ENCODE peak calls at places on chromosomes 12 and 14, in five cellular contexts. One of them, this sample, is unnamed.

GRCh38 chr12:80627773-80628172 is 79.7 kb upstream of the MYF6 start:
- DNase-seq in esophagus squamous epithelium: no peak
- DNase-seq in lower lobe of right lung: no peak
- DNase-seq in dorsolateral prefrontal cortex: no peak
- DNase-seq in body of pancreas: no peak
- DNase-seq in this sample: no peak

GRCh38 chr14:105865266-105865903 is 339.0 kb downstream of the TMEM121 start:
- DNase-seq in esophagus squamous epithelium: no peak
- DNase-seq in lower lobe of right lung: no peak
- DNase-seq in dorsolateral prefrontal cortex: no peak
- DNase-seq in body of pancreas: no peak
- DNase-seq in this sample: peak

GRCh38 chr12:53985358-53985899 is 483 bp downstream of the HOXC10 start:
- DNase-seq in esophagus squamous epithelium: no peak
- DNase-seq in lower lobe of right lung: no peak
- DNase-seq in dorsolateral prefrontal cortex: no peak
- DNase-seq in body of pancreas: no peak
- DNase-seq in this sample: no peak

GRCh38 chr12:21984375-21984774 is 43.1 kb upstream of the ABCC9 start:
- DNase-seq in esophagus squamous epithelium: no peak
- DNase-seq in lower lobe of right lung: no peak
- DNase-seq in dorsolateral prefrontal cortex: no peak
- DNase-seq in body of pancreas: no peak
- DNase-seq in this sample: no peak

GRCh38 chr12:71865166-71865713 is 25.7 kb downstream of the TBC1D15 start:
- DNase-seq in esophagus squamous epithelium: no peak
- DNase-seq in lower lobe of right lung: no peak
- DNase-seq in dorsolateral prefrontal cortex: no peak
- DNase-seq in body of pancreas: no peak
- DNase-seq in this sample: no peak

GRCh38 chr12:91053951-91054715 is 3.7 kb downstream of the KERA start:
- DNase-seq in esophagus squamous epithelium: no peak
- DNase-seq in lower lobe of right lung: no peak
- DNase-seq in dorsolateral prefrontal cortex: no peak
- DNase-seq in body of pancreas: no peak
- DNase-seq in this sample: no peak

GRCh38 chr12:45483571-45483970 is 245.9 kb upstream of the ARID2 start:
- DNase-seq in esophagus squamous epithelium: no peak
- DNase-seq in lower lobe of right lung: no peak
- DNase-seq in dorsolateral prefrontal cortex: no peak
- DNase-seq in body of pancreas: peak
- DNase-seq in this sample: no peak

GRCh38 chr12:11652351-11653040 is 3.0 kb downstream of the ETV6 start:
- DNase-seq in esophagus squamous epithelium: no peak
- DNase-seq in lower lobe of right lung: peak
- DNase-seq in dorsolateral prefrontal cortex: no peak
- DNase-seq in body of pancreas: no peak
- DNase-seq in this sample: no peak

GRCh38 chr12:130124605-130125244 is 37.5 kb upstream of the FZD10 start:
- DNase-seq in esophagus squamous epithelium: no peak
- DNase-seq in lower lobe of right lung: no peak
- DNase-seq in dorsolateral prefrontal cortex: no peak
- DNase-seq in body of pancreas: no peak
- DNase-seq in this sample: no peak

GRCh38 chr14:72783741-72784140 is 110.2 kb downstream of the DPF3 start:
- DNase-seq in esophagus squamous epithelium: no peak
- DNase-seq in lower lobe of right lung: no peak
- DNase-seq in dorsolateral prefrontal cortex: no peak
- DNase-seq in body of pancreas: no peak
- DNase-seq in this sample: no peak

GRCh38 chr14:78491015-78491414 is 320.8 kb downstream of the NRXN3 start:
- DNase-seq in esophagus squamous epithelium: no peak
- DNase-seq in lower lobe of right lung: no peak
- DNase-seq in dorsolateral prefrontal cortex: no peak
- DNase-seq in body of pancreas: no peak
- DNase-seq in this sample: no peak

GRCh38 chr12:124919646-124920352 is 5.3 kb upstream of the UBC start:
- DNase-seq in esophagus squamous epithelium: no peak
- DNase-seq in lower lobe of right lung: no peak
- DNase-seq in dorsolateral prefrontal cortex: no peak
- DNase-seq in body of pancreas: no peak
- DNase-seq in this sample: no peak

GRCh38 chr14:73879027-73879426 is 7.6 kb upstream of the ZNF410 start:
- DNase-seq in esophagus squamous epithelium: no peak
- DNase-seq in lower lobe of right lung: no peak
- DNase-seq in dorsolateral prefrontal cortex: no peak
- DNase-seq in body of pancreas: no peak
- DNase-seq in this sample: no peak

GRCh38 chr12:50618864-50619609 is 114.3 kb downstream of the DIP2B start:
- DNase-seq in esophagus squamous epithelium: no peak
- DNase-seq in lower lobe of right lung: no peak
- DNase-seq in dorsolateral prefrontal cortex: no peak
- DNase-seq in body of pancreas: no peak
- DNase-seq in this sample: peak

GRCh38 chr14:23483216-23483854 is 13.8 kb downstream of the NGDN start:
- DNase-seq in esophagus squamous epithelium: no peak
- DNase-seq in lower lobe of right lung: no peak
- DNase-seq in dorsolateral prefrontal cortex: peak
- DNase-seq in body of pancreas: no peak
- DNase-seq in this sample: no peak

GRCh38 chr14:68815288-68816182 is 22.7 kb upstream of the ZFP36L1 start:
- DNase-seq in esophagus squamous epithelium: no peak
- DNase-seq in lower lobe of right lung: no peak
- DNase-seq in dorsolateral prefrontal cortex: no peak
- DNase-seq in body of pancreas: no peak
- DNase-seq in this sample: peak

GRCh38 chr12:101076940-101077351 is 133.1 kb downstream of the SLC5A8 start:
- DNase-seq in esophagus squamous epithelium: no peak
- DNase-seq in lower lobe of right lung: no peak
- DNase-seq in dorsolateral prefrontal cortex: no peak
- DNase-seq in body of pancreas: no peak
- DNase-seq in this sample: no peak

GRCh38 chr14:55427439-55427838 is 13.0 kb downstream of the TBPL2 start:
- DNase-seq in esophagus squamous epithelium: no peak
- DNase-seq in lower lobe of right lung: no peak
- DNase-seq in dorsolateral prefrontal cortex: no peak
- DNase-seq in body of pancreas: no peak
- DNase-seq in this sample: no peak

GRCh38 chr14:99604766-99605298 is 825 bp upstream of the CCDC85C start:
- DNase-seq in esophagus squamous epithelium: no peak
- DNase-seq in lower lobe of right lung: no peak
- DNase-seq in dorsolateral prefrontal cortex: no peak
- DNase-seq in body of pancreas: peak
- DNase-seq in this sample: peak

GRCh38 chr12:15726029-15726756 is 63.0 kb downstream of the EPS8 start:
- DNase-seq in esophagus squamous epithelium: no peak
- DNase-seq in lower lobe of right lung: no peak
- DNase-seq in dorsolateral prefrontal cortex: no peak
- DNase-seq in body of pancreas: no peak
- DNase-seq in this sample: no peak

GRCh38 chr12:56346663-56347062 is 8.0 kb downstream of the IL23A start:
- DNase-seq in esophagus squamous epithelium: no peak
- DNase-seq in lower lobe of right lung: no peak
- DNase-seq in dorsolateral prefrontal cortex: no peak
- DNase-seq in body of pancreas: no peak
- DNase-seq in this sample: peak

DNA sequence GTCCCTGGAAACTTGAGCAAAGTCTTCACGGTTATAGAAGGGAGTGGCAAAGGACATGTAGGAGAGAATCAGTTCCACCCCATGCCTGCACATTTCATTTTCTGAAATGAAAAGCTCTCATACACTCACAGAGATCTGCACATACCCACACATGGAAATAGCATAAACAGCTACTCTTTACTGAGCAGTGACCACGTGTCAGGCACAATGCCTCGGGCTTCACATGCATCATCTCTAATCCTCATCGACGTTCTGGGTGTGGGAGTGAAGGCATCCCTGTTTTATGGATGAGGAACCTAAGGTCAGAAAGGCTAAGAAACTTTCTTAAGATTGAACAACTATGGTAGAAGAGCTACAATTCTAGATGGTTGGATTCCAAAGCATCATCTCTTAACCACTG is 198.8 kb downstream of the DAD1 start:
- DNase-seq in esophagus squamous epithelium: no peak
- DNase-seq in lower lobe of right lung: no peak
- DNase-seq in dorsolateral prefrontal cortex: no peak
- DNase-seq in body of pancreas: no peak
- DNase-seq in this sample: no peak
- TF ChIP-seq CTCF in esophagus squamous epithelium: no peak
- TF ChIP-seq CTCF in lower lobe of right lung: no peak
- TF ChIP-seq CTCF in dorsolateral prefrontal cortex: no peak
- TF ChIP-seq CTCF in body of pancreas: no peak
- TF ChIP-seq CTCF in this sample: no peak

GRCh38 chr14:89564291-89564957 is 147.4 kb upstream of the FOXN3 start:
- DNase-seq in esophagus squamous epithelium: no peak
- DNase-seq in lower lobe of right lung: no peak
- DNase-seq in dorsolateral prefrontal cortex: no peak
- DNase-seq in body of pancreas: no peak
- DNase-seq in this sample: no peak
- H3K4me3 ChIP-seq in esophagus squamous epithelium: no peak
- H3K4me3 ChIP-seq in lower lobe of right lung: no peak
- H3K4me3 ChIP-seq in dorsolateral prefrontal cortex: no peak
- H3K4me3 ChIP-seq in body of pancreas: no peak
- H3K4me3 ChIP-seq in this sample: no peak

DNA sequence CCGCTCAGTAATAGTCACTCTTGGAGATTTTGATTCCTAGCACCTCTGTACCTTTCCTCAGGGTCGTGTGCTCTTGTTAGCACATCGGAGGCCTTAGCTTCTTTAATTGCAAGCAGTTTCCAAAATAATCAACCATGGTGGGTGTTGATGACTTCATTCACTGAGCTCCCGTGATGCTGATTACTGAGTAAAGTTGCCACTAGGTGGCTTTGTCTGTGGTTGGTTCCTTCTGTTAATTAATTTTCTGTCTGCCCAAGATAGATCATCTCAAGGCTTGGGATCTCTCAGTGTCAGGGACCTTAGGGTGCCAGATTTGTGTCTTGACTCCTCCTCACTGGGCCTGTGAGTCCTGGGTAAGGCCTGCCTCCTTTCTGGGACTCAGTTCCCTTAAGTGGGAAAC is 54.3 kb downstream of the PTPN11 start:
- DNase-seq in esophagus squamous epithelium: no peak
- DNase-seq in lower lobe of right lung: no peak
- DNase-seq in dorsolateral prefrontal cortex: no peak
- DNase-seq in body of pancreas: no peak
- DNase-seq in this sample: no peak
- TF ChIP-seq CTCF in esophagus squamous epithelium: no peak
- TF ChIP-seq CTCF in lower lobe of right lung: no peak
- TF ChIP-seq CTCF in dorsolateral prefrontal cortex: peak
- TF ChIP-seq CTCF in body of pancreas: no peak
- TF ChIP-seq CTCF in this sample: no peak

DNA sequence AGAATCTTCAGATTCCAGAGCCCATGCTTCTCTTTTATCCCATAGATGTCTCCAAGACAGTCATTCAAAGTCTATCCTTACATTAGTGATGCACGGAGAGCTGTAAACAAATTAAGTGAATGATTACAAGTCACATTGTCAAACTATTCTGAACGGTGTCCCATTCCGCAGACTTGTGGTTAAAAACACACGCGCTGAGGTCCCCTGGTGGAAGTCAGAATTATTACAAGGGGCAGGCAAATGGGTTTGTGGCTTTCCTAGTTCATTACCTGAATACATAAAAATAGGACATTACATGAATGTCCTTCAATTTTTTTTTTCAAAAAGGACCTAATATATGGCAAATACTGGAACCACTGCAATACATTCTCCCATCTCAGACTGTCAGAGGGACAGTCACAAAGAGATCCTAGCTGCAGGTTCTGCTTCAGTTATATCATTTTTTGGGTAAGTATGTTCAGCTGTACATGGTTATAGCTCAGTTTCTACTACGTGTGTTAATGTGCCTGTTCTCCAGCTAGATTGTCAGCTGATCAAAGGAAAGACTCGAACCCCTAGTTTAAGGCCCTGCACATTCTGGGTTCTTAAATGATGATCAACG is 53.1 kb upstream of the STON2 start:
- DNase-seq in esophagus squamous epithelium: no peak
- DNase-seq in lower lobe of right lung: no peak
- DNase-seq in dorsolateral prefrontal cortex: peak
- DNase-seq in body of pancreas: peak
- DNase-seq in this sample: peak
- H3K4me3 ChIP-seq in esophagus squamous epithelium: no peak
- H3K4me3 ChIP-seq in lower lobe of right lung: no peak
- H3K4me3 ChIP-seq in dorsolateral prefrontal cortex: no peak
- H3K4me3 ChIP-seq in body of pancreas: no peak
- H3K4me3 ChIP-seq in this sample: no peak

This sample was measured in Caco-2.